ENCODE peak calls at places on chromosome 1, in ten cellular contexts. One of them, this sample, is unnamed.
A peak's percentile ranks its signal among the peaks of the same experiment; 100 is the strongest.

GRCh38 chr1:146039844-146040194 is 18.3 kb upstream of the HJV start:
- DNase-seq in Right ventricle myocardium inferior: no peak
- DNase-seq in D341Med: no peak
- DNase-seq in Calu3: no peak
- DNase-seq in central memory CD4-positive, alpha-beta T cell: no peak
- DNase-seq in cardiac fibroblast: no peak
- DNase-seq in stromal cell of bone marrow: no peak
- DNase-seq in NCI-H1105: no peak
- DNase-seq in aorta: no peak
- DNase-seq in amygdala: no peak
- DNase-seq in this sample: no peak

GRCh38 chr1:166855558-166855957 is 16.3 kb downstream of the POGK start:
- DNase-seq in Right ventricle myocardium inferior: no peak
- DNase-seq in D341Med: no peak
- DNase-seq in Calu3: no peak
- DNase-seq in central memory CD4-positive, alpha-beta T cell: no peak
- DNase-seq in cardiac fibroblast: no peak
- DNase-seq in stromal cell of bone marrow: no peak
- DNase-seq in NCI-H1105: no peak
- DNase-seq in aorta: no peak
- DNase-seq in amygdala: no peak
- DNase-seq in this sample: no peak

GRCh38 chr1:64241069-64241468 is 37.6 kb downstream of the UBE2U start:
- DNase-seq in Right ventricle myocardium inferior: no peak
- DNase-seq in D341Med: no peak
- DNase-seq in Calu3: no peak
- DNase-seq in central memory CD4-positive, alpha-beta T cell: no peak
- DNase-seq in cardiac fibroblast: no peak
- DNase-seq in stromal cell of bone marrow: no peak
- DNase-seq in NCI-H1105: no peak
- DNase-seq in aorta: no peak
- DNase-seq in amygdala: no peak
- DNase-seq in this sample: no peak

GRCh38 chr1:110230381-110231199 is 20.5 kb downstream of the KCNC4 start:
- DNase-seq in Right ventricle myocardium inferior: no peak
- DNase-seq in D341Med: no peak
- DNase-seq in Calu3: no peak
- DNase-seq in central memory CD4-positive, alpha-beta T cell: no peak
- DNase-seq in cardiac fibroblast: no peak
- DNase-seq in stromal cell of bone marrow: no peak
- DNase-seq in NCI-H1105: no peak
- DNase-seq in aorta: no peak
- DNase-seq in amygdala: no peak
- DNase-seq in this sample: no peak

GRCh38 chr1:40185951-40186864 is 25.0 kb downstream of the RLF start:
- DNase-seq in Right ventricle myocardium inferior: no peak
- DNase-seq in D341Med: no peak
- DNase-seq in Calu3: no peak
- DNase-seq in central memory CD4-positive, alpha-beta T cell: no peak
- DNase-seq in cardiac fibroblast: peak; percentile 49
- DNase-seq in stromal cell of bone marrow: no peak
- DNase-seq in NCI-H1105: no peak
- DNase-seq in aorta: no peak
- DNase-seq in amygdala: peak; percentile 1
- DNase-seq in this sample: no peak

GRCh38 chr1:76867342-76868130 is at the start of gene ST6GALNAC5:
- DNase-seq in Right ventricle myocardium inferior: no peak
- DNase-seq in D341Med: peak; percentile 75
- DNase-seq in Calu3: no peak
- DNase-seq in central memory CD4-positive, alpha-beta T cell: no peak
- DNase-seq in cardiac fibroblast: peak; percentile 19
- DNase-seq in stromal cell of bone marrow: no peak
- DNase-seq in NCI-H1105: peak; percentile 7
- DNase-seq in aorta: peak; percentile 80
- DNase-seq in amygdala: no peak
- DNase-seq in this sample: no peak

GRCh38 chr1:95287078-95287477 is 53.1 kb downstream of the RWDD3 start:
- DNase-seq in Right ventricle myocardium inferior: no peak
- DNase-seq in D341Med: no peak
- DNase-seq in Calu3: peak; percentile 9
- DNase-seq in central memory CD4-positive, alpha-beta T cell: no peak
- DNase-seq in cardiac fibroblast: peak; percentile 3
- DNase-seq in stromal cell of bone marrow: no peak
- DNase-seq in NCI-H1105: peak; percentile 16
- DNase-seq in aorta: no peak
- DNase-seq in amygdala: no peak
- DNase-seq in this sample: no peak

GRCh38 chr1:213539464-213539863 is 448.3 kb upstream of the PROX1 start:
- DNase-seq in Right ventricle myocardium inferior: no peak
- DNase-seq in D341Med: no peak
- DNase-seq in Calu3: no peak
- DNase-seq in central memory CD4-positive, alpha-beta T cell: no peak
- DNase-seq in cardiac fibroblast: no peak
- DNase-seq in stromal cell of bone marrow: no peak
- DNase-seq in NCI-H1105: no peak
- DNase-seq in aorta: no peak
- DNase-seq in amygdala: no peak
- DNase-seq in this sample: no peak

GRCh38 chr1:21334214-21335087 is 44.2 kb upstream of the ECE1 start:
- DNase-seq in Right ventricle myocardium inferior: peak; percentile 91
- DNase-seq in D341Med: peak; percentile 67
- DNase-seq in Calu3: peak; percentile 68
- DNase-seq in central memory CD4-positive, alpha-beta T cell: peak; percentile 86
- DNase-seq in cardiac fibroblast: peak; percentile 89
- DNase-seq in stromal cell of bone marrow: peak; percentile 83
- DNase-seq in NCI-H1105: no peak
- DNase-seq in aorta: peak; percentile 90
- DNase-seq in amygdala: peak; percentile 26
- DNase-seq in this sample: no peak

GRCh38 chr1:65260851-65261473 is 48.4 kb upstream of the DNAJC6 start:
- DNase-seq in Right ventricle myocardium inferior: no peak
- DNase-seq in D341Med: no peak
- DNase-seq in Calu3: no peak
- DNase-seq in central memory CD4-positive, alpha-beta T cell: no peak
- DNase-seq in cardiac fibroblast: peak; percentile 82
- DNase-seq in stromal cell of bone marrow: peak; percentile 79
- DNase-seq in NCI-H1105: no peak
- DNase-seq in aorta: no peak
- DNase-seq in amygdala: no peak
- DNase-seq in this sample: peak; percentile 49

GRCh38 chr1:53334312-53334711 is 6.4 kb upstream of the LRP8 start:
- DNase-seq in Right ventricle myocardium inferior: peak; percentile 9
- DNase-seq in D341Med: no peak
- DNase-seq in Calu3: no peak
- DNase-seq in central memory CD4-positive, alpha-beta T cell: no peak
- DNase-seq in cardiac fibroblast: no peak
- DNase-seq in stromal cell of bone marrow: no peak
- DNase-seq in NCI-H1105: no peak
- DNase-seq in aorta: no peak
- DNase-seq in amygdala: no peak
- DNase-seq in this sample: no peak

GRCh38 chr1:92826792-92827191 is 5.0 kb upstream of the RPL5 start:
- DNase-seq in Right ventricle myocardium inferior: no peak
- DNase-seq in D341Med: no peak
- DNase-seq in Calu3: no peak
- DNase-seq in central memory CD4-positive, alpha-beta T cell: no peak
- DNase-seq in cardiac fibroblast: peak; percentile 56
- DNase-seq in stromal cell of bone marrow: no peak
- DNase-seq in NCI-H1105: no peak
- DNase-seq in aorta: no peak
- DNase-seq in amygdala: no peak
- DNase-seq in this sample: no peak

GRCh38 chr1:104855550-104855949 is 1105.9 kb downstream of the AMY1C start:
- DNase-seq in Right ventricle myocardium inferior: no peak
- DNase-seq in D341Med: no peak
- DNase-seq in Calu3: no peak
- DNase-seq in central memory CD4-positive, alpha-beta T cell: no peak
- DNase-seq in cardiac fibroblast: no peak
- DNase-seq in stromal cell of bone marrow: no peak
- DNase-seq in NCI-H1105: no peak
- DNase-seq in aorta: peak; percentile 51
- DNase-seq in amygdala: no peak
- DNase-seq in this sample: no peak

GRCh38 chr1:70874063-70874462 is 173.6 kb downstream of the PTGER3 start:
- DNase-seq in Right ventricle myocardium inferior: peak; percentile 58
- DNase-seq in D341Med: no peak
- DNase-seq in Calu3: no peak
- DNase-seq in central memory CD4-positive, alpha-beta T cell: no peak
- DNase-seq in cardiac fibroblast: no peak
- DNase-seq in stromal cell of bone marrow: no peak
- DNase-seq in NCI-H1105: no peak
- DNase-seq in aorta: no peak
- DNase-seq in amygdala: no peak
- DNase-seq in this sample: no peak

GRCh38 chr1:151537112-151537511 is 3.0 kb upstream of the TUFT1 start:
- DNase-seq in Right ventricle myocardium inferior: no peak
- DNase-seq in D341Med: no peak
- DNase-seq in Calu3: no peak
- DNase-seq in central memory CD4-positive, alpha-beta T cell: no peak
- DNase-seq in cardiac fibroblast: peak; percentile 99
- DNase-seq in stromal cell of bone marrow: peak; percentile 61
- DNase-seq in NCI-H1105: no peak
- DNase-seq in aorta: peak; percentile 32
- DNase-seq in amygdala: no peak
- DNase-seq in this sample: no peak

GRCh38 chr1:12309783-12310742 is 80.2 kb downstream of the VPS13D start:
- DNase-seq in Right ventricle myocardium inferior: no peak
- DNase-seq in D341Med: no peak
- DNase-seq in Calu3: no peak
- DNase-seq in central memory CD4-positive, alpha-beta T cell: no peak
- DNase-seq in cardiac fibroblast: peak; percentile 52
- DNase-seq in stromal cell of bone marrow: peak; percentile 85
- DNase-seq in NCI-H1105: no peak
- DNase-seq in aorta: no peak
- DNase-seq in amygdala: no peak
- DNase-seq in this sample: no peak

GRCh38 chr1:2215909-2216766 is 12.0 kb upstream of the SKI start:
- DNase-seq in Right ventricle myocardium inferior: no peak
- DNase-seq in D341Med: no peak
- DNase-seq in Calu3: no peak
- DNase-seq in central memory CD4-positive, alpha-beta T cell: no peak
- DNase-seq in cardiac fibroblast: no peak
- DNase-seq in stromal cell of bone marrow: no peak
- DNase-seq in NCI-H1105: no peak
- DNase-seq in aorta: no peak
- DNase-seq in amygdala: no peak
- DNase-seq in this sample: no peak

GRCh38 chr1:84693009-84693408 is 2.7 kb upstream of the SSX2IP start:
- DNase-seq in Right ventricle myocardium inferior: no peak
- DNase-seq in D341Med: no peak
- DNase-seq in Calu3: no peak
- DNase-seq in central memory CD4-positive, alpha-beta T cell: peak; percentile 39
- DNase-seq in cardiac fibroblast: no peak
- DNase-seq in stromal cell of bone marrow: no peak
- DNase-seq in NCI-H1105: no peak
- DNase-seq in aorta: no peak
- DNase-seq in amygdala: no peak
- DNase-seq in this sample: no peak

GRCh38 chr1:217189362-217189761 is 441.5 kb downstream of the GPATCH2 start:
- DNase-seq in Right ventricle myocardium inferior: no peak
- DNase-seq in D341Med: no peak
- DNase-seq in Calu3: no peak
- DNase-seq in central memory CD4-positive, alpha-beta T cell: no peak
- DNase-seq in cardiac fibroblast: no peak
- DNase-seq in stromal cell of bone marrow: no peak
- DNase-seq in NCI-H1105: no peak
- DNase-seq in aorta: no peak
- DNase-seq in amygdala: no peak
- DNase-seq in this sample: no peak

GRCh38 chr1:36253463-36253862 is 29.2 kb downstream of the THRAP3 start:
- DNase-seq in Right ventricle myocardium inferior: no peak
- DNase-seq in D341Med: no peak
- DNase-seq in Calu3: no peak
- DNase-seq in central memory CD4-positive, alpha-beta T cell: no peak
- DNase-seq in cardiac fibroblast: peak; percentile 80
- DNase-seq in stromal cell of bone marrow: peak; percentile 47
- DNase-seq in NCI-H1105: no peak
- DNase-seq in aorta: no peak
- DNase-seq in amygdala: no peak
- DNase-seq in this sample: no peak

GRCh38 chr1:222347627-222348026 is 200.3 kb downstream of the HHIPL2 start:
- DNase-seq in Right ventricle myocardium inferior: no peak
- DNase-seq in D341Med: no peak
- DNase-seq in Calu3: no peak
- DNase-seq in central memory CD4-positive, alpha-beta T cell: no peak
- DNase-seq in cardiac fibroblast: no peak
- DNase-seq in stromal cell of bone marrow: no peak
- DNase-seq in NCI-H1105: no peak
- DNase-seq in aorta: no peak
- DNase-seq in amygdala: no peak
- DNase-seq in this sample: no peak

GRCh38 chr1:15852036-15852827 is 4.7 kb downstream of the SPEN start:
- DNase-seq in Right ventricle myocardium inferior: no peak
- DNase-seq in D341Med: no peak
- DNase-seq in Calu3: no peak
- DNase-seq in central memory CD4-positive, alpha-beta T cell: no peak
- DNase-seq in cardiac fibroblast: peak; percentile 51
- DNase-seq in stromal cell of bone marrow: no peak
- DNase-seq in NCI-H1105: no peak
- DNase-seq in aorta: no peak
- DNase-seq in amygdala: no peak
- DNase-seq in this sample: no peak

GRCh38 chr1:230043102-230043501 is 23.9 kb upstream of the GALNT2 start:
- DNase-seq in Right ventricle myocardium inferior: no peak
- DNase-seq in D341Med: no peak
- DNase-seq in Calu3: no peak
- DNase-seq in central memory CD4-positive, alpha-beta T cell: no peak
- DNase-seq in cardiac fibroblast: no peak
- DNase-seq in stromal cell of bone marrow: no peak
- DNase-seq in NCI-H1105: no peak
- DNase-seq in aorta: no peak
- DNase-seq in amygdala: no peak
- DNase-seq in this sample: no peak

GRCh38 chr1:39990428-39990827 is 35.5 kb downstream of the MFSD2A start:
- DNase-seq in Right ventricle myocardium inferior: no peak
- DNase-seq in D341Med: no peak
- DNase-seq in Calu3: no peak
- DNase-seq in central memory CD4-positive, alpha-beta T cell: no peak
- DNase-seq in cardiac fibroblast: no peak
- DNase-seq in stromal cell of bone marrow: no peak
- DNase-seq in NCI-H1105: no peak
- DNase-seq in aorta: no peak
- DNase-seq in amygdala: no peak
- DNase-seq in this sample: no peak

GRCh38 chr1:5273280-5274003 is 619.0 kb downstream of the AJAP1 start:
- DNase-seq in Right ventricle myocardium inferior: no peak
- DNase-seq in D341Med: no peak
- DNase-seq in Calu3: no peak
- DNase-seq in central memory CD4-positive, alpha-beta T cell: no peak
- DNase-seq in cardiac fibroblast: no peak
- DNase-seq in stromal cell of bone marrow: no peak
- DNase-seq in NCI-H1105: no peak
- DNase-seq in aorta: no peak
- DNase-seq in amygdala: no peak
- DNase-seq in this sample: no peak

GRCh38 chr1:163361123-163361934 is 39.6 kb downstream of the NUF2 start:
- DNase-seq in Right ventricle myocardium inferior: no peak
- DNase-seq in D341Med: peak; percentile 52
- DNase-seq in Calu3: peak; percentile 42
- DNase-seq in central memory CD4-positive, alpha-beta T cell: no peak
- DNase-seq in cardiac fibroblast: peak; percentile 36
- DNase-seq in stromal cell of bone marrow: no peak
- DNase-seq in NCI-H1105: peak; percentile 30
- DNase-seq in aorta: no peak
- DNase-seq in amygdala: no peak
- DNase-seq in this sample: no peak

GRCh38 chr1:107889524-107889923 is 75.5 kb downstream of the VAV3 start:
- DNase-seq in Right ventricle myocardium inferior: no peak
- DNase-seq in D341Med: no peak
- DNase-seq in Calu3: no peak
- DNase-seq in central memory CD4-positive, alpha-beta T cell: no peak
- DNase-seq in cardiac fibroblast: no peak
- DNase-seq in stromal cell of bone marrow: no peak
- DNase-seq in NCI-H1105: no peak
- DNase-seq in aorta: no peak
- DNase-seq in amygdala: no peak
- DNase-seq in this sample: no peak

GRCh38 chr1:199352351-199352750 is 675.2 kb upstream of the NR5A2 start:
- DNase-seq in Right ventricle myocardium inferior: no peak
- DNase-seq in D341Med: no peak
- DNase-seq in Calu3: no peak
- DNase-seq in central memory CD4-positive, alpha-beta T cell: no peak
- DNase-seq in cardiac fibroblast: no peak
- DNase-seq in stromal cell of bone marrow: no peak
- DNase-seq in NCI-H1105: no peak
- DNase-seq in aorta: no peak
- DNase-seq in amygdala: no peak
- DNase-seq in this sample: no peak

This sample was measured in anterior cingulate cortex.